ENCODE peak calls at places on chromosomes 12 and 14, in four cellular contexts. C is body of pancreas, E is endodermal cell, P is substantia nigra. U is an unnamed sample.

GRCh38 chr14:99938376-99938775 is 126.8 kb upstream of the EVL start:
- DNase-seq in E (no peak), C (no peak), P (no peak), U (no peak)

GRCh38 chr14:99522934-99523660 is 41.9 kb downstream of the CCNK start:
- DNase-seq in E (peak; percentile 88), P (no peak), C (no peak), U (peak; percentile 28)

GRCh38 chr12:92192361-92192760 is 46.7 kb upstream of the BTG1 start:
- DNase-seq in C (no peak), P (no peak), E (no peak), U (no peak)

GRCh38 chr12:93336344-93336743 is 41.4 kb upstream of the NUDT4 start:
- DNase-seq in E (no peak), P (no peak), C (no peak), U (peak; percentile 37)

GRCh38 chr12:96989916-96990315 is 82.9 kb downstream of the NEDD1 start:
- DNase-seq in C (peak; percentile 43), E (peak; percentile 87), P (no peak), U (peak; percentile 39)

GRCh38 chr14:58746261-58746660 is 108.5 kb downstream of the DACT1 start:
- DNase-seq in C (no peak), P (no peak), E (no peak), U (peak; percentile 19)

GRCh38 chr12:67356400-67356799 is 87.2 kb downstream of the CAND1 start:
- DNase-seq in P (no peak), E (no peak), C (peak; percentile 34), U (no peak)

GRCh38 chr14:21054123-21054767 is 3.4 kb upstream of the RNASE8 start:
- DNase-seq in E (no peak), P (no peak), C (peak; percentile 56), U (no peak)

GRCh38 chr12:114508529-114509129 is 102.7 kb upstream of the TBX5 start:
- DNase-seq in P (peak; percentile 40), C (peak; percentile 81), E (peak; percentile 96), U (peak; percentile 40)

GRCh38 chr12:99528478-99528877 is 119.1 kb upstream of the GARIN6 start:
- DNase-seq in P (no peak), E (no peak), C (no peak), U (no peak)

GRCh38 chr12:65937181-65937641 is 112.9 kb downstream of the HMGA2 start:
- DNase-seq in C (no peak), E (no peak), P (no peak), U (no peak)

GRCh38 chr14:85426068-85426935 is 103.6 kb upstream of the FLRT2 start:
- DNase-seq in E (no peak), P (no peak), C (no peak), U (no peak)

DNA sequence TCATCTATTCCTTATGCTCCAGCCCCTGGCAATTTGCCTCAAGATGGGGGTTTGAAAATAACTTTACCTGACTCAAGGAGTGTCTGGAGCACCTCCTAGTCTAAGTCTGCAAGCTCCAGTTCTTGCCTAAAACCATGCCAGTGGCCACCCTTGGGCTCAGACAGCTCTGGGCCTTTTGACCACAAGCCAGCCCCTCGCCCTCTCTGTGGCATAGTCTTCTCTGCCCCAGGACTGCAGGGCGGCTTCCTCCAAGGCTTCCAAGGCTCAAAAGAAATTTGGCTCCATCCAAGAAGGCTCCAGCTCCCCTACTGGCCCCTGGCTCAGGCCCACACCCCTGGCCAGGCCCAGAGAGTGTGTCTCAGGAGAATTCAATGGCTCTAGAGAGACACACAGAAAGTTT is 14.8 kb downstream of the ACVRL1 start:
- DNase-seq in C (no peak), P (no peak), E (peak; percentile 39), U (no peak)
- H3K27ac ChIP-seq in C (peak overlapping the region; percentile 2), P (no peak overlapping the region), E (no peak overlapping the region), U (no peak overlapping the region)

GRCh38 chr14:104967414-104968152 is 10.6 kb downstream of the AHNAK2 start:
- DNase-seq in P (no peak), C (no peak), E (peak; percentile 85), U (peak; percentile 44)
- H3K27ac ChIP-seq in P (no peak overlapping the region), C (no peak overlapping the region), E (no peak overlapping the region), U (no peak overlapping the region)

GRCh38 chr12:124445826-124446225 is 121.6 kb downstream of the NCOR2 start:
- DNase-seq in E (no peak), C (no peak), P (no peak), U (no peak)

GRCh38 chr12:124442772-124443445 is 124.5 kb downstream of the NCOR2 start:
- DNase-seq in E (no peak), P (no peak), C (no peak), U (no peak)

GRCh38 chr12:124445121-124445718 is 122.2 kb downstream of the NCOR2 start:
- DNase-seq in E (no peak), C (no peak), P (no peak), U (peak; percentile 95)

GRCh38 chr12:124442281-124442680 is 125.1 kb downstream of the NCOR2 start:
- DNase-seq in C (no peak), P (no peak), E (no peak), U (no peak)

DNA sequence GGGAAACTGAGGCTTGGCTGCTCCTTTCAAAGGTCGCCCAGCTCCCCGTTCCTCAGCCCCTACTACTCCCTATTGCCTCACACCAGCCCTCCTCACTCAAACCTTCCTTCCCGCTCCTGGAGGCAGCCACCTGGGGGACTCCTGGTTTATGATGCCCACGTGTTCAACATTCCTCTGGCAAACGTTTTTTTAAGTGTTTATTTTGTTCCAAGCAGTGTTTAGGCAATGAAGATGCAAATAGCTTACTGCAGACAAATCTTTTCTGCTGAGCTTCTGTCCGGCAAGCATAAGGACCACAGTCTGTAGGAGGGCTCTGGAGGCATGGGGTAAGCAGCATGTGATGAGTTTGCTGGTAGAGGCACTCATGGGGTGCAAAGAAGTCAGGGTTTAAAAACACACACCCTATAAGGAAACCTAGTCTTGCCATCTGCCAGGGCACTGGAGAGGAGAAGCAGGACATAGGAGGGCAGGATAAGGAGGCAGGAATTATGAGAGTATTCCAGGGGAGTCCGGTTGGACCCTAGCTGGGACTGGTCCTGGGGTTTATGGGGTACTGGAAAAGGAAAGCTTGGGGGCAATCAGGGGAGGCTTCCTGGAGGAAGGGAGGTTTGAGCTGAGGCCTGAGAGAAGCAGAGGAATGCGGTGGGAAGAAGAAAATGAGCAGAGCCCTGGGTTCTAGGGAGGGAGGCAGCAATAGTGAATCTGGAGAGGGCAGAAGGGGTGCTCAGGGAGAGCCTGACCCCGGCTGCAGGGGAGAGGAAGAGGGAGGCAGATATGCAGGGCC is 123.3 kb downstream of the NCOR2 start:
- DNase-seq in P (no peak), E (no peak), C (no peak), U (no peak)
- H3K27ac ChIP-seq in P (no peak overlapping the region), E (no peak overlapping the region), C (no peak overlapping the region), U (peak overlapping the region; percentile 79)

DNA sequence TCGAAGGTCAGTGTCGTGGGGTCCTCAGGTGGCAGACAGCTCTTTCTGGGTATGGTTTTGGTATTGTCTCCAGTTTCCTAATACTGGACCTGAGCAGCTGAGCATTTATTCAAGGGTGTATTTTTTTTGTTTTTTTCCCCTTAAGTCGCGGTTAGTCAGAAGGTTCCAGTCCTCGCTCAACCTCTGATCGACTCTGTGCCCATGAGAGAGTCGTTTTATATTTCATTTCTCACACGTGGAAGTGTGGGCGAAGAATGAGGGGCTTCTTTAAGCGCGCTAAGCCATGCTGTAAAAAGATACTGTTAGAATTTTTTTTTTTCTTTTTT is 499 bp downstream of the MIPOL1 start:
- DNase-seq in E (no peak), P (no peak), C (no peak), U (no peak)
- H3K27ac ChIP-seq in E (no peak overlapping the region), P (peak overlapping the region; percentile 70), C (peak overlapping the region; percentile 71), U (peak overlapping the region; percentile 31)

DNA sequence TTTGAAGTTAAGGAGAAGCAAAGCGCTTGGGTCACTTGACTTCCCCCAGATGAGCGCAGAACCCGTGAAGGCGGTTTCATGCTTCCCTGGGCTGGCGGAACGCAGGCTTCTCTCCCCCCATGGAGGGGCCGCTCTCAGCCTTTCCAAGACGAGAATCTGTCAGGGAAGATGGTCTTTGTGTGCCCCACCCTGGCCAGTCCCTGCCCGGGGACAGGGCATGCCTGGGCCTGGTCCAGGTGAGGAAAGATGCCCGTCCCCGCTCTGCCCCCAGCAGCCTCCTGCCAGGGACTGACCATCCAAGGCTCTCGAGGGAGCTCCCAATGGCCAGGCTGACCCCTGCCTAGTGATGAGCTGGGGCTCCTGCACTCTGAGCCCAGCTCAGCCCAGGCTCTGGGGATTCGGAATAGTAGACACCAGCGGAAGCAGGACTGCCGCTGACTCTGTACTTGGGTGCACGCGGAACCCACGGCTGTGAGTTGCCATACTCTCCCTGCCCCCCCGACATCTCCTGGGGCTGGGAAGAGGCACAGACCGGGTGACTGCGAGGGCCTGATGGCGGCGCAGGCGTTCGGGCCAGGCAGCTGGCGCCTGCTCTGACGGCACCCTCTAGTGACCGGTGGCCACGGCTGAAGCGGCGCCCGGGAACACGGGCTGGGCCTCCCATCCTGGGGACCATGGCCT is 142.2 kb upstream of the FKBP4 start:
- DNase-seq in E (peak; percentile 88), C (no peak), P (no peak), U (no peak)
- H3K27ac ChIP-seq in E (no peak overlapping the region), C (no peak overlapping the region), P (no peak overlapping the region), U (no peak overlapping the region)

GRCh38 chr12:49347307-49348237 is 884 bp downstream of the DNAJC22 start:
- DNase-seq in P (peak; percentile 95), E (peak; percentile 98), C (peak; percentile 97), U (peak; percentile 94)
- H3K27ac ChIP-seq in P (peak overlapping the region; percentile 11), E (no peak overlapping the region), C (no peak overlapping the region), U (peak overlapping the region; percentile 33)

GRCh38 chr14:49641697-49642129 is 6.7 kb upstream of the DNAAF2 start:
- DNase-seq in C (peak; percentile 91), P (no peak), E (peak; percentile 59), U (no peak)
- H3K27ac ChIP-seq in C (peak overlapping the region; percentile 68), P (peak overlapping the region; percentile 6), E (no peak overlapping the region), U (no peak overlapping the region)

DNA sequence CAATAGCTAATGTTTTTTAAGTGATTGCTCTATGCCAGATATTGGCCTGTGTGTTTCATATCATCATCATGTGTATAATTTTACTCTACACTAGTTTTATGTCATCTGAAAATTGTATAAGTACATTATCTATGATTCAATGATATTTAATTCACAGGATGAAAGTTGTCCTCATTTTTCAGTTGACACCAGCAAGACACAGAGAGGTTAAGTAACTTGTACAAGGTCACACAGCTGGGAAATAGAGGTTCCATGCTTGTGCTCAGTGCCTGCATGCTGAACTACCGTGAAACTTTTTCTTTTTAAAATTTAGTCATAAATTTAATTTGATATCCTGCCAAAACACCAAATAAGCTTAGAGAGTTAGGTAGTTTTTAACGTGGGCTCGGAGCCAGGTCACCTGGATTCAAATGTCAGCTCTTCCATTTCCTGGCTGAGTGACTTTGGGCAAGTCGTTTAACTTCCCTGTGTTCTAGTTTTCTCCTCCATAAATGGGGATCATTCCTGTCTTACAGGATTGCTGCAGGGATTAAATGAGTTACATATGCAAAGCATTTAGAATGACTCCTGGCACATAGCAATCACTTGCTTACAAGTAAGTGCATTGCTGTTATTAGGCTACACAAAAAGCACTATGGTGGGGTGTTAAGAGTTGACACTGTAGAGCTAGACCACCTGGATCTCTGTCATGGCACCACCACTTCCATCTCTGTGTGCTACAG is 183.9 kb downstream of the ETV6 start:
- DNase-seq in E (peak; percentile 35), C (no peak), P (no peak), U (no peak)
- H3K27ac ChIP-seq in E (no peak overlapping the region), C (no peak overlapping the region), P (no peak overlapping the region), U (no peak overlapping the region)